ENCODE peak calls at places on chromosomes 16 and 17, in nine cellular contexts. I is GM12865; X is AG10803; U is CD8-positive, alpha-beta T cell; H is endothelial cell; Z is fibroblast of mammary gland; Q is OCI-LY7; F is GM10248; S is GM13977. G is an unnamed sample.
A peak's percentile ranks its signal among the peaks of the same experiment; 100 is the strongest.

GRCh38 chr16:1363501-1364041 is 11.8 kb downstream of the GNPTG start:
- DNase-seq in I (peak; percentile 73), X (peak; percentile 21), U (peak; percentile 61), H (peak; percentile 77), Z (peak; percentile 29), Q (peak; percentile 63), F (peak; percentile 87), S (peak; percentile 92), G (peak; percentile 75)

GRCh38 chr16:11312718-11313492 is 31.8 kb upstream of the PRM1 start:
- DNase-seq in I (no peak), X (peak; percentile 77), U (no peak), H (no peak), Z (peak; percentile 17), Q (no peak), F (no peak), S (no peak), G (no peak)

GRCh38 chr17:29119265-29119664 is 60.9 kb downstream of the MYO18A start:
- DNase-seq in I (no peak), X (no peak), U (no peak), H (no peak), Z (no peak), Q (no peak), F (no peak), S (no peak), G (no peak)

GRCh38 chr16:23929237-23929636 is 93.5 kb downstream of the PRKCB start:
- DNase-seq in I (no peak), X (no peak), U (no peak), H (no peak), Z (no peak), Q (no peak), F (no peak), S (no peak), G (no peak)

GRCh38 chr17:79819534-79820276 is 19.5 kb downstream of the CBX4 start:
- DNase-seq in I (no peak), X (no peak), U (no peak), H (no peak), Z (no peak), Q (no peak), F (no peak), S (no peak), G (no peak)

GRCh38 chr16:89241187-89242003 is 23.9 kb downstream of the ZNF778 start:
- DNase-seq in I (peak; percentile 91), X (peak; percentile 86), U (peak; percentile 70), H (peak; percentile 47), Z (peak; percentile 79), Q (peak; percentile 85), F (peak; percentile 81), S (peak; percentile 84), G (peak; percentile 76)

GRCh38 chr16:2835638-2836493 is 5.8 kb downstream of the ZG16B start:
- DNase-seq in I (no peak), X (peak; percentile 100), U (no peak), H (no peak), Z (peak; percentile 87), Q (no peak), F (no peak), S (no peak), G (no peak)

GRCh38 chr17:55750750-55751641 is at the start of gene PCTP:
- DNase-seq in I (peak; percentile 91), X (peak; percentile 94), U (peak; percentile 69), H (peak; percentile 92), Z (peak; percentile 86), Q (peak; percentile 83), F (peak; percentile 92), S (peak; percentile 87), G (peak; percentile 94)

GRCh38 chr16:21064203-21064602 is 86.4 kb downstream of the DNAH3 start:
- DNase-seq in I (no peak), X (no peak), U (no peak), H (no peak), Z (no peak), Q (no peak), F (no peak), S (no peak), G (no peak)

GRCh38 chr16:21057875-21058274 is 92.8 kb downstream of the DNAH3 start:
- DNase-seq in I (no peak), X (no peak), U (no peak), H (no peak), Z (no peak), Q (no peak), F (no peak), S (no peak), G (no peak)

DNA sequence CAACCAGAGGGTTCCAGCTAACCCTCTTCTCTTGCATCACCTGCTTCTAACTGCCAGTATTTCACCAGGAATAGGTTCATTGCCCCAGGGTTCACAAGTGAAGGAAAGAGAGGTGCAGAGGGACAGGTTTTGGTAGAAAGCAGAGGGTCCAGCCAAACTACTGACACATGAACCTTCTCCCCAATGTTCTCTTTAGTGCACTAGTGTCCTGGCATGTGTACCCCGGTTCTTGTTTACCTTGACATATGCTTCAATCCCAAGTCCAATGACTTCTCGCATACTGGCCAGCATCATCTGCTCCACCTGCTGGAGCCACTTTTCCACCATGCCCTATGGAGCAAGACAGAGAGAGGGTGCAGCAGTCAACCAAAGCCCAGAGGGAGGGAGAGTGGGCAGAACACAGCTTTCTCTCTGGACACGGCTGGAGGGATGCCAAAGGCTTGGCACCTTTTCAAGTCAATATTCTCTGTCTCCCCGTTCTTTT is 90.6 kb downstream of the DNAH3 start:
- DNase-seq in I (no peak), X (no peak), U (no peak), H (no peak), Z (no peak), Q (no peak), F (no peak), S (no peak), G (no peak)
- TF ChIP-seq CTCF in I (no peak), X (no peak), U (no peak), H (no peak), Z (no peak), Q (no peak), F (no peak), S (no peak), G (no peak)

DNA sequence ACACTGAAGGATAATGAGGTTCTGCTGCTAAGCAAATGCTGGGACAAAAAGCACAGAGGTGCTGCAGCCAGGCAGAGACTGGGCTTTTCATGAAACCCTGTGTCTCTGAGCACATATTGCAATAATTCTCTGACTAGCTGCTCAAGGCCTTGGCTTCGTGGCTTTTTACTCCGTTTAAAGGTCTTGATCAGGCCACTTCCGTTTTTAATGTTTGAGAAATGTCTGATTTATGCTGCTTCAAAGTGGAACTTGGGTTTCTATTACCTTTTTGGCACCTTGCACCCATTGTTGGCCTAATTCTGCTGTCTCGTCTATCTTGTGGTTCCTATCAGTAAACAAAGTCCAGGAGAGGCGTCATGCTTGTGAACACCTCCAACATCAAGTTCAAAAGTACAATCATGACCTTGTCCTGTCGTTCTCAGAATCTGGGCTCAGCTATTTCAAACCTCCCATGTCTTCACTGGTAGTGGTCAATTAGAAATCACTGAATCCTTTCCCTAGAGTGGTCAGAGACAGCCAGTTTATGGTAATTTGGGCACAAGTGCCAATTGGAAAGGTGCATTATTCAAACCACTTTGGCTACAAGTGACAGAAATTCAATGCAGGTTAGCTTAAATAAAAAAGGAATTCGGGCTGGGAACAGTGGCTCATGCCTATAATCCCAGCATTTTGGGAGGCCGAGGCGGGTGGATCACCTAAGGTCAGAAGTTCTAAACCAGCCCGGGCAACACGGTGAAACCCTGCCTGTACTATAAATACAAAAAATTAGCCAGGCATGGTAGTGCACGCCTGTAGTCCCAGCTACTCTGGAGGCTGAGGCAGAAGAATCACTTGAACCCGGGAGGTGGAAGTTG is 33.3 kb upstream of the METTL9 start:
- DNase-seq in I (peak; percentile 28), X (no peak), U (no peak), H (no peak), Z (no peak), Q (peak; percentile 28), F (no peak), S (no peak), G (no peak)
- TF ChIP-seq CTCF in I (no peak), X (no peak), U (no peak), H (no peak), Z (no peak), Q (no peak), F (no peak), S (no peak), G (no peak)

GRCh38 chr17:20991276-20992037 is 51.4 kb downstream of the USP22 start:
- DNase-seq in I (no peak), X (no peak), U (no peak), H (no peak), Z (no peak), Q (no peak), F (no peak), S (no peak), G (no peak)

GRCh38 chr17:20993863-20994778 is 48.7 kb downstream of the USP22 start:
- DNase-seq in I (no peak), X (no peak), U (no peak), H (no peak), Z (no peak), Q (no peak), F (no peak), S (no peak), G (no peak)

GRCh38 chr17:20992987-20993862 is 49.6 kb downstream of the USP22 start:
- DNase-seq in I (peak; percentile 72), X (peak; percentile 62), U (peak; percentile 48), H (peak; percentile 81), Z (peak; percentile 79), Q (peak; percentile 74), F (peak; percentile 87), S (peak; percentile 94), G (peak; percentile 78)

GRCh38 chr17:20989991-20990855 is 52.6 kb downstream of the USP22 start:
- DNase-seq in I (no peak), X (no peak), U (no peak), H (no peak), Z (no peak), Q (no peak), F (no peak), S (no peak), G (no peak)

GRCh38 chr17:20992416-20992815 is 50.4 kb downstream of the USP22 start:
- DNase-seq in I (no peak), X (no peak), U (no peak), H (no peak), Z (no peak), Q (no peak), F (no peak), S (no peak), G (no peak)
- TF ChIP-seq CTCF in I (no peak), X (no peak), U (no peak), H (no peak), Z (no peak), Q (no peak), F (no peak), S (no peak), G (no peak)

DNA sequence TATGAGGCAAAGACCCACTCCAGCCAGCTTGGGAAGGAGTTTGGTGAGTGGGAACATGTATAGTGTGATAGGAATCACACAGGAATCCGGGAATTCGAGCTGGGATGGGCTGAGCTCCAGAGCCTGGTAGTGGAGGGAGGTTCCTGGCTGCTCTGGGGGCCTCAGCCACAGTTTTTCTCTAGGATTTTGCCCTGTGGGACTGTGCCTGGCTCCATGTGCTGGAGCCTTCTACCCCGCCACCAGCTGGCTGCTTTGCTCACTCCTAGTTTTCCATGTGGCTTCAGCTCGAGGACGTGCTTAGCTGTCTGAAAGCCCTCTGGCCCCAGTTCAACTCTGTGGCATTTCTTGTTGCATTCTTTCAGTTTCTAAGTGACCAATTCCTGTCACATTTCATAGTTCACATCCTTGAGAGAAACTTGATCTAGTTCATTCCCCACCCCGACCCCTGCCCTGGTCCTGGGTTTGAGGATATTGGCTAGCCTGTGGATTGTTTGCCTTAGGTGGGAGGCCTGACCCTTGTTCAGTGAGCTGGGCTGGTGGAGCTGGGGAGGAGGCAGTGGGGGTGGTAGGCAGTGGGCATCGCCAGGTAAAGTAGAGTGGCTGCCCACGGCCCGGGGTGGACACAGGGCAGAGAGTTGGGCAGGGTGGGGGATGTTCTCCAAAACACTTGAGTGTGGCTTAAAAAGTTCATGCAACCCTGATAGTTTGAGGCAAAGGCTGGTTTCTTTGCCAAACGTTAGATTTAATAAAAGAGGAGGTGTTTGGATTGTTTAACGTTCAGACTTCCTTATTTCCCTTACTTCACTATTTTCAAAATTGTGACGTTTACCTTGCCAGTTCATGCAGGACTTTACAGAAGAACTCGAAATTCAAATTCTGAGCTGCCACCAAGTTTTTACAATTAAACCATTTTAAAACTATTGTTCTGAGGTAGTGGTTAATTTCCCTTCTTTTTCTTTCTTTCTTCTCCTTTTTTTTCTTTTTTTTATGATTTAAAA is 5.2 kb downstream of the SEC14L1 start:
- DNase-seq in I (peak; percentile 91), X (peak; percentile 92), U (no peak), H (no peak), Z (peak; percentile 71), Q (peak; percentile 46), F (peak; percentile 63), S (peak; percentile 49), G (peak; percentile 40)
- TF ChIP-seq CTCF in I (no peak), X (peak; percentile 53), U (no peak), H (no peak), Z (peak; percentile 23), Q (no peak), F (no peak), S (no peak), G (no peak)

G was measured in nephron progenitor cell.